ENCODE peak calls at places on chromosomes 7 and 10, in four cellular contexts. G, R, A and E are unnamed samples.

GRCh38 chr7:154324196-154324595 is 272.0 kb downstream of the DPP6 start:
- DNase-seq in G (no peak), R (no peak), A (no peak), E (no peak)

GRCh38 chr7:101943889-101944605 is 126.6 kb downstream of the CUX1 start:
- DNase-seq in G (no peak), R (no peak), A (no peak), E (no peak)

GRCh38 chr10:89431977-89432376 is 17.6 kb downstream of the IFIT5 start:
- DNase-seq in G (no peak), R (peak), A (peak), E (no peak)

GRCh38 chr10:5434017-5434753 is 21.8 kb downstream of the NET1 start:
- DNase-seq in G (no peak), R (peak), A (peak), E (no peak)

GRCh38 chr7:1963575-1963974 is 269.2 kb downstream of the MAD1L1 start:
- DNase-seq in G (no peak), R (no peak), A (no peak), E (no peak)

GRCh38 chr10:124359336-124359832 is 59.3 kb downstream of the OAT start:
- DNase-seq in G (no peak), R (peak), A (no peak), E (peak)

GRCh38 chr10:11907914-11908313 is 84.8 kb downstream of the PROSER2 start:
- DNase-seq in G (no peak), R (no peak), A (no peak), E (no peak)

GRCh38 chr7:50206521-50207250 is 97.8 kb upstream of the IKZF1 start:
- DNase-seq in G (no peak), R (peak), A (no peak), E (peak)

GRCh38 chr7:27176962-27177794 is 3.1 kb upstream of the HOXA10 start:
- DNase-seq in G (peak), R (no peak), A (no peak), E (peak)

GRCh38 chr10:132961864-132962622 is 19.7 kb upstream of the CFAP46 start:
- DNase-seq in G (peak), R (peak), A (peak), E (peak)
- TF ChIP-seq CTCF in G (no peak), R (no peak), A (peak), E (no peak)

GRCh38 chr10:80161321-80162084 is 29.0 kb downstream of the PLAC9 start:
- DNase-seq in G (no peak), R (no peak), A (no peak), E (no peak)
- TF ChIP-seq CTCF in G (no peak), R (peak), A (peak), E (no peak)

DNA sequence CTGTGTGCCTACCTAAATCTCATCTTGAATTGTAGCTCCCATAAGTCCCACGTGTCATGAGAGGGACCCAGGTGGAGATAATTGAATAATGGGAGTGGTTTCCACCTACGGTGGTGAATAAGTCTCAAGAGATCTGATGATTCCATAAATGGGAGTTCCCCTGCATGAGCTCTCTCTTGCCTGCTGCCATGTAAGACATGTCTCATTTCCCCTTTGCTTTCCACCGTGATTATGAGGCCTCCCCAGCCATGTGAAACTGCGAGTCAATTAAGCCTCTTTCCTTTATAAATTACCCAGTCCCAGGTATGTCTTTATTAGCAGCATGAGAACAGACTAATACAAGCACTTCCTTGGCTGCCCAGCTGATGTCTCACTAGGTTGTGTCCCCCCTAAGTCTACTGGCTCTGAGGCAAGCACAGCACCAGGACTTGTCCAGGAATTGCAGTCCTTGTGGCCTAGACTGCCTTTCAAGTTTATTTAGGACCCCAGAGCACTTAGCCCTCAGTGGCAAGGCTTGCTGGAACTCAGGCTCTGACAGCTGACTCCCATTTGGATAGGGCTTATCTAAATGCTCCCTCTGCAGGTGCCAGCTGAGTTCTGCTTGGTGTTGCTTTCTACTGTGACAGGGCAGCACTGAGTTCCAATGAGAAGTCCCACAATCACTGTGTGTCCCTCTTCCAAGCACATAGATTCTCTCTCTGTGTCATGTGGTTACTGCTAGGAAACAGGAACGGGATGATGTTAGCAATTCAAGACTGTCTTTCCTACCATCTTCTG is 59.0 kb upstream of the TAS2R16 start:
- DNase-seq in G (no peak), R (no peak), A (no peak), E (no peak)
- TF ChIP-seq CTCF in G (no peak), R (no peak), A (peak), E (no peak)

DNA sequence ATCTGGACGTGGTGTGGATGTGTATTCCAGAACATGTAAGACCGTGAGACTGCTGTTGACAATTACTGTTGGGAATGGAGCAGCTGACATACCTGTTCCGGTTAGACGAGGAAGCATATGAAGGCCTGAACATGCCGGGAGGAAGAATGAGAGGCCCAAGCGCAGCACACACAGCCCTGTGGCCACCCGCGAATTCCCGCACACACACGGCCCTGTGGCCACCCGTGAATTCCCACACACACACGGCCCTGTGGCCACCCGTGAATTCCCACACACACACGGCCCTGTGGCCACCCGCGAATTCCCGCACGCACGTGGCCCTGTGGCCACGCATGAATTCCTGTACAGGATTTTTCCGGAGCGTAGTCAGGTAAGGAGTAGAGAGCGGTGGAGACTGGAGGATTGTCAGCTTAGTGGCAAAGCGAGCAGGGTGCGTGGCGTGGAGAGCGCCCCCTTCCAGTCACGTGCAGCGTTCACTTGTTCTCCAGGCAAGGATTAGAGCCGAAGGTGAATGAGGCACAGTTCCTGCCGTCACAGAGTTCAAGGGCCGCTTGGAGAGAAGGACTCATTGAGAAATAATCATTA is 9.5 kb upstream of the SUN1 start:
- DNase-seq in G (peak), R (no peak), A (no peak), E (no peak)
- TF ChIP-seq CTCF in G (no peak), R (no peak), A (no peak), E (no peak)

GRCh38 chr10:128456271-128456670 is 330.0 kb upstream of the MKI67 start:
- DNase-seq in G (no peak), R (no peak), A (no peak), E (no peak)

GRCh38 chr10:128462026-128462425 is 335.8 kb upstream of the MKI67 start:
- DNase-seq in G (no peak), R (no peak), A (no peak), E (no peak)

GRCh38 chr10:128451879-128452278 is 325.7 kb upstream of the MKI67 start:
- DNase-seq in G (no peak), R (no peak), A (no peak), E (no peak)

GRCh38 chr10:128457136-128457535 is 330.9 kb upstream of the MKI67 start:
- DNase-seq in G (no peak), R (no peak), A (no peak), E (no peak)
- TF ChIP-seq CTCF in G (no peak), R (no peak), A (no peak), E (no peak)

GRCh38 chr7:20647908-20648776 is 32.7 kb downstream of the ABCB5 start:
- DNase-seq in G (no peak), R (peak), A (peak), E (no peak)
- TF ChIP-seq CTCF in G (no peak), R (peak), A (peak), E (no peak)